ENCODE peak calls at places on chromosomes 4 and X, in ten cellular contexts. H is thyroid gland, A is fibroblast of lung, T is GM23338, C is heart right ventricle, F is psoas muscle, M is esophagus muscularis mucosa, D is WTC11, G is endothelial cell, E is OCI-LY7. R is an unnamed sample.
A peak's percentile ranks its signal among the peaks of the same experiment; 100 is the strongest.

GRCh38 chrX:133473451-133473850 is 58.2 kb upstream of the GPC4 start:
- DNase-seq in H (no peak), A (no peak), T (no peak), C (no peak), F (no peak), M (no peak), D (no peak), G (no peak), E (no peak), R (no peak)

GRCh38 chr4:107579099-107579498 is 140.9 kb downstream of the PAPSS1 start:
- DNase-seq in H (no peak), A (no peak), T (no peak), C (no peak), F (no peak), M (no peak), D (no peak), G (no peak), E (no peak), R (peak; percentile 26)

GRCh38 chr4:129428454-129428853 is 332.5 kb downstream of the C4orf33 start:
- DNase-seq in H (no peak), A (no peak), T (no peak), C (no peak), F (no peak), M (no peak), D (no peak), G (no peak), E (no peak), R (no peak)

GRCh38 chr4:25938251-25939186 is 24.5 kb downstream of the SMIM20 start:
- DNase-seq in H (no peak), A (peak; percentile 87), T (no peak), C (peak; percentile 48), F (peak; percentile 80), M (no peak), D (no peak), G (no peak), E (no peak), R (peak; percentile 27)

GRCh38 chrX:129737921-129738320 is 858 bp upstream of the XPNPEP2 start:
- DNase-seq in H (no peak), A (peak; percentile 70), T (no peak), C (no peak), F (no peak), M (no peak), D (no peak), G (no peak), E (peak; percentile 44), R (no peak)

GRCh38 chr4:74805601-74806000 is 11.3 kb upstream of the BTC start:
- DNase-seq in H (no peak), A (peak; percentile 57), T (peak; percentile 17), C (no peak), F (no peak), M (no peak), D (no peak), G (no peak), E (no peak), R (no peak)

GRCh38 chr4:116055857-116056827 is 942.7 kb upstream of the NDST4 start:
- DNase-seq in H (no peak), A (peak; percentile 6), T (peak; percentile 35), C (no peak), F (no peak), M (no peak), D (no peak), G (no peak), E (peak; percentile 8), R (no peak)

GRCh38 chrX:57156397-57157049 is 19.3 kb upstream of the SPIN2A start:
- DNase-seq in H (peak; percentile 10), A (peak; percentile 8), T (peak; percentile 71), C (peak; percentile 8), F (no peak), M (no peak), D (peak; percentile 41), G (peak; percentile 34), E (peak; percentile 20), R (no peak)

GRCh38 chr4:3848323-3848722 is 82.1 kb downstream of the ADRA2C start:
- DNase-seq in H (no peak), A (no peak), T (no peak), C (no peak), F (no peak), M (no peak), D (no peak), G (no peak), E (no peak), R (peak; percentile 53)

GRCh38 chrX:71917621-71918341 is 7.1 kb downstream of the NHSL2 start:
- DNase-seq in H (no peak), A (no peak), T (peak; percentile 55), C (no peak), F (no peak), M (no peak), D (peak; percentile 22), G (no peak), E (no peak), R (no peak)

GRCh38 chrX:134715930-134716619 is 57.8 kb upstream of the PLAC1 start:
- DNase-seq in H (no peak), A (no peak), T (peak; percentile 2), C (no peak), F (no peak), M (no peak), D (no peak), G (no peak), E (no peak), R (no peak)

GRCh38 chr4:73423184-73423583 is 12.8 kb upstream of the AFP start:
- DNase-seq in H (no peak), A (no peak), T (no peak), C (no peak), F (no peak), M (no peak), D (no peak), G (no peak), E (no peak), R (no peak)

GRCh38 chr4:96036781-96037180 is 196.9 kb downstream of the PDHA2 start:
- DNase-seq in H (no peak), A (no peak), T (no peak), C (no peak), F (no peak), M (no peak), D (no peak), G (no peak), E (no peak), R (no peak)

GRCh38 chr4:96037705-96038104 is 197.8 kb downstream of the PDHA2 start:
- DNase-seq in H (no peak), A (no peak), T (no peak), C (no peak), F (no peak), M (no peak), D (no peak), G (no peak), E (no peak), R (no peak)

GRCh38 chr4:96035727-96036126 is 195.8 kb downstream of the PDHA2 start:
- DNase-seq in H (no peak), A (peak; percentile 18), T (peak; percentile 75), C (no peak), F (no peak), M (no peak), D (no peak), G (peak; percentile 11), E (peak; percentile 4), R (no peak)
- TF ChIP-seq CTCF in H (no peak), A (peak; percentile 34), T (peak; percentile 70), C (no peak), F (no peak), M (no peak), D (peak; percentile 16), G (peak; percentile 58), E (peak; percentile 61), R (no peak)

GRCh38 chr4:89300060-89300459 is 7.5 kb downstream of the GPRIN3 start:
- DNase-seq in H (no peak), A (no peak), T (no peak), C (no peak), F (no peak), M (no peak), D (no peak), G (no peak), E (no peak), R (no peak)

GRCh38 chr4:89298160-89298559 is 9.4 kb downstream of the GPRIN3 start:
- DNase-seq in H (no peak), A (no peak), T (peak; percentile 9), C (no peak), F (no peak), M (no peak), D (no peak), G (no peak), E (peak; percentile 90), R (peak; percentile 40)

GRCh38 chr4:89300490-89300889 is 7.1 kb downstream of the GPRIN3 start:
- DNase-seq in H (no peak), A (no peak), T (no peak), C (no peak), F (no peak), M (no peak), D (no peak), G (no peak), E (no peak), R (no peak)

GRCh38 chr4:89299153-89299789 is 8.3 kb downstream of the GPRIN3 start:
- DNase-seq in H (no peak), A (no peak), T (no peak), C (no peak), F (no peak), M (no peak), D (no peak), G (no peak), E (peak; percentile 62), R (no peak)

GRCh38 chr4:89298788-89299152 is 8.8 kb downstream of the GPRIN3 start:
- DNase-seq in H (no peak), A (peak; percentile 43), T (no peak), C (no peak), F (no peak), M (no peak), D (no peak), G (no peak), E (peak; percentile 76), R (no peak)
- TF ChIP-seq CTCF in H (no peak), A (peak; percentile 17), T (no peak), C (no peak), F (no peak), M (no peak), D (no peak), G (no peak), E (no peak), R (no peak)

DNA sequence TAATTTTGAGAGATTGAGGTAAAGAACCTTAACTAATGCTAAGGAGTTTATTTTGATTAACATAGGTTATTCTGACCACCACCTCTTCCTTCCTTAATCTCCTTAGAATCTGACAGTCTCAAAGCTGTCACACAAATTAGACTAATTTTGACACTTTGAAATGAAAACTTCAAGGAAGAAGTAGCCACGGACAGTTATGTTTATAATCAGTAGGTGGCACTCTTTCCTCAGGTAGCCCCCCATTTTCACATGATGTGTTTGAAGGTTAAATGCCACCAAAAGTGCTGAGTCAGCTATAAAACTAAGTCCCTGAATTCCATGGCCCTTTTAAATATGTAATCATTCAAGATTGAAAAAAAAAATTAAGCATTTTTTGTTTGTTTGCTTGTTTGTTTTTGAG is 22.4 kb downstream of the TMEM33 start:
- DNase-seq in H (no peak), A (peak; percentile 17), T (peak; percentile 82), C (no peak), F (no peak), M (no peak), D (no peak), G (no peak), E (peak; percentile 63), R (no peak)
- TF ChIP-seq CTCF in H (no peak), A (peak; percentile 30), T (peak; percentile 79), C (peak; percentile 15), F (peak; percentile 31), M (no peak), D (peak; percentile 32), G (peak; percentile 58), E (peak; percentile 81), R (no peak)

GRCh38 chr4:22129454-22130075 is 181.0 kb upstream of the KCNIP4 start:
- DNase-seq in H (peak; percentile 10), A (peak; percentile 51), T (peak; percentile 84), C (no peak), F (no peak), M (no peak), D (peak; percentile 66), G (peak; percentile 44), E (no peak), R (no peak)
- TF ChIP-seq CTCF in H (no peak), A (peak; percentile 68), T (peak; percentile 90), C (no peak), F (peak; percentile 4), M (no peak), D (peak; percentile 63), G (peak; percentile 70), E (peak; percentile 60), R (peak; percentile 8)